ENCODE peak calls at places on chromosomes 13 and 19, in eight cellular contexts. S, J, I, T, W, Q, C and R are unnamed samples.

GRCh38 chr19:21396893-21397572 is at the start of gene ZNF493:
- DNase-seq in I (peak; percentile 73), C (peak; percentile 94), T (peak; percentile 94), S (peak; percentile 82), Q (peak; percentile 94), W (peak; percentile 96), J (peak; percentile 90), R (peak; percentile 74)

GRCh38 chr19:45601115-45601514 is 897 bp downstream of the GPR4 start:
- DNase-seq in T (no peak), W (peak; percentile 61), S (no peak), I (no peak), J (no peak), Q (no peak), C (no peak), R (no peak)

GRCh38 chr19:32373614-32374295 is 28.3 kb downstream of the ZNF507 start:
- DNase-seq in Q (no peak), T (peak; percentile 99), I (no peak), S (no peak), C (no peak), J (no peak), W (peak; percentile 98), R (peak; percentile 98)

GRCh38 chr19:43636121-43636683 is 3.4 kb downstream of the CADM4 start:
- DNase-seq in W (peak; percentile 45), T (no peak), S (no peak), Q (no peak), I (no peak), J (peak; percentile 62), C (no peak), R (no peak)

GRCh38 chr13:28475916-28476725 is 18.8 kb downstream of the FLT1 start:
- DNase-seq in S (no peak), I (no peak), C (no peak), W (peak; percentile 93), Q (no peak), J (no peak), T (peak; percentile 89), R (peak; percentile 77)

GRCh38 chr19:48613852-48614435 is 932 bp downstream of the FAM83E start:
- DNase-seq in T (no peak), S (no peak), J (no peak), Q (no peak), I (no peak), W (peak; percentile 39), C (no peak), R (no peak)

GRCh38 chr19:13652810-13653590 is 111.3 kb upstream of the MRI1 start:
- DNase-seq in I (no peak), W (no peak), S (no peak), Q (no peak), J (no peak), C (no peak), T (no peak), R (no peak)

GRCh38 chr13:79541426-79542049 is 60.6 kb downstream of the NDFIP2 start:
- DNase-seq in J (no peak), W (peak; percentile 69), Q (peak; percentile 4), T (peak; percentile 47), I (no peak), S (no peak), C (no peak), R (no peak)

GRCh38 chr13:110237895-110238294 is 69.1 kb downstream of the COL4A1 start:
- DNase-seq in W (no peak), S (no peak), Q (no peak), J (no peak), I (no peak), C (no peak), T (no peak), R (no peak)

GRCh38 chr19:44282846-44283245 is 22.0 kb downstream of the ZNF235 start:
- DNase-seq in Q (no peak), J (no peak), C (no peak), W (peak; percentile 68), S (no peak), T (peak; percentile 32), I (no peak), R (no peak)

GRCh38 chr13:33657274-33657673 is 160.7 kb upstream of the RFC3 start:
- DNase-seq in Q (no peak), C (no peak), T (no peak), S (no peak), J (no peak), I (no peak), W (no peak), R (no peak)

GRCh38 chr19:48713041-48713863 is 6.3 kb downstream of the MAMSTR start:
- DNase-seq in S (no peak), I (no peak), J (peak; percentile 59), T (peak; percentile 22), C (peak; percentile 52), Q (no peak), W (peak; percentile 52), R (no peak)

GRCh38 chr13:42574011-42574410 is at the start of gene TNFSF11:
- DNase-seq in C (peak; percentile 33), J (peak; percentile 62), W (no peak), S (no peak), I (no peak), T (no peak), Q (no peak), R (no peak)

GRCh38 chr13:98549728-98550317 is 27.1 kb downstream of the STK24 start:
- DNase-seq in C (no peak), S (no peak), Q (no peak), J (no peak), T (peak; percentile 79), W (peak; percentile 83), I (no peak), R (no peak)

GRCh38 chr13:95833713-95834112 is 156.8 kb downstream of the DNAJC3 start:
- DNase-seq in S (no peak), I (no peak), W (peak; percentile 54), J (no peak), T (peak; percentile 44), Q (no peak), C (no peak), R (no peak)

GRCh38 chr19:17468302-17469091 is 1.8 kb upstream of the SLC27A1 start:
- DNase-seq in C (peak; percentile 53), W (no peak), S (no peak), J (no peak), T (no peak), I (no peak), Q (no peak), R (no peak)

GRCh38 chr13:77330009-77330471 is 3.1 kb upstream of the MYCBP2 start:
- DNase-seq in C (no peak), Q (no peak), S (no peak), W (peak; percentile 5), J (no peak), I (no peak), T (peak; percentile 9), R (no peak)

GRCh38 chr13:43805071-43805468 is 18.3 kb upstream of the ENOX1 start:
- DNase-seq in C (no peak), S (no peak), Q (no peak), I (no peak), J (no peak), T (peak; percentile 91), W (peak; percentile 96), R (no peak)